ENCODE peak calls at places on chromosomes 1 and 21, in ten cellular contexts. E is neural progenitor cell; W is mammary epithelial cell; T is pancreas; O is body of pancreas; M is A549; C is CD8-positive, alpha-beta T cell; Z is stomach; U is ovary; N is heart left ventricle. B is an unnamed sample.
A peak's percentile ranks its signal among the peaks of the same experiment; 100 is the strongest.

GRCh38 chr1:7046314-7046713 is 261.1 kb downstream of the CAMTA1 start:
- DNase-seq in O (peak; percentile 41), Z (peak; percentile 30), M (no peak), W (peak; percentile 55), U (no peak), N (no peak), C (no peak), T (no peak), E (peak; percentile 81), B (no peak)

GRCh38 chr1:206705187-206705586 is 20.5 kb downstream of the MAPKAPK2 start:
- DNase-seq in W (no peak), U (no peak), O (peak; percentile 36), M (no peak), N (no peak), T (no peak), Z (no peak), C (no peak), E (peak; percentile 81), B (no peak)

GRCh38 chr1:66374561-66375111 is 159.3 kb upstream of the SGIP1 start:
- DNase-seq in Z (no peak), E (no peak), W (peak; percentile 90), T (no peak), M (no peak), O (no peak), C (no peak), N (no peak), U (no peak), B (no peak)

GRCh38 chr1:17795081-17795809 is 40.1 kb downstream of the ACTL8 start:
- DNase-seq in N (no peak), T (no peak), C (no peak), O (no peak), M (no peak), E (no peak), U (no peak), W (no peak), Z (no peak), B (no peak)

GRCh38 chr1:231106347-231106746 is 55.5 kb upstream of the TRIM67 start:
- DNase-seq in O (no peak), Z (no peak), T (no peak), E (no peak), C (no peak), N (no peak), M (no peak), W (no peak), U (no peak), B (no peak)

GRCh38 chr1:201552941-201553341 is 14.0 kb downstream of the NAV1 start:
- DNase-seq in N (no peak), U (no peak), O (no peak), C (no peak), M (no peak), W (peak; percentile 24), T (no peak), E (peak; percentile 36), Z (no peak), B (no peak)

GRCh38 chr1:26138974-26139558 is 19.8 kb upstream of the FAM110D start:
- DNase-seq in U (no peak), M (no peak), Z (no peak), T (no peak), W (no peak), C (no peak), O (no peak), N (no peak), E (no peak), B (no peak)

GRCh38 chr1:46543761-46544560 is 7.5 kb downstream of the KNCN start:
- DNase-seq in N (no peak), E (peak; percentile 54), U (no peak), W (no peak), C (no peak), Z (no peak), M (no peak), O (no peak), T (no peak), B (peak; percentile 36)

GRCh38 chr1:39288735-39289465 is 84.4 kb downstream of the MACF1 start:
- DNase-seq in Z (no peak), N (no peak), U (no peak), W (peak; percentile 47), E (no peak), C (no peak), O (no peak), T (no peak), M (no peak), B (no peak)

GRCh38 chr1:151166506-151166956 is 587 bp downstream of the SCNM1 start:
- DNase-seq in W (peak; percentile 70), C (no peak), Z (no peak), T (no peak), U (no peak), N (no peak), O (no peak), E (peak; percentile 67), M (peak; percentile 36), B (no peak)

GRCh38 chr1:44219301-44219626 is 6.0 kb downstream of the DMAP1 start:
- DNase-seq in C (no peak), T (no peak), M (no peak), W (no peak), E (no peak), U (no peak), N (no peak), O (no peak), Z (no peak), B (no peak)

GRCh38 chr1:25562101-25562927 is 18.9 kb downstream of the LDLRAP1 start:
- DNase-seq in Z (peak; percentile 62), O (peak; percentile 39), W (no peak), U (no peak), M (no peak), N (no peak), E (no peak), C (peak; percentile 90), T (no peak), B (no peak)

GRCh38 chr1:76075877-76076276 is 1.3 kb downstream of the ST6GALNAC3 start:
- DNase-seq in U (no peak), E (no peak), O (no peak), C (no peak), T (no peak), M (no peak), N (no peak), Z (no peak), W (no peak), B (no peak)

DNA sequence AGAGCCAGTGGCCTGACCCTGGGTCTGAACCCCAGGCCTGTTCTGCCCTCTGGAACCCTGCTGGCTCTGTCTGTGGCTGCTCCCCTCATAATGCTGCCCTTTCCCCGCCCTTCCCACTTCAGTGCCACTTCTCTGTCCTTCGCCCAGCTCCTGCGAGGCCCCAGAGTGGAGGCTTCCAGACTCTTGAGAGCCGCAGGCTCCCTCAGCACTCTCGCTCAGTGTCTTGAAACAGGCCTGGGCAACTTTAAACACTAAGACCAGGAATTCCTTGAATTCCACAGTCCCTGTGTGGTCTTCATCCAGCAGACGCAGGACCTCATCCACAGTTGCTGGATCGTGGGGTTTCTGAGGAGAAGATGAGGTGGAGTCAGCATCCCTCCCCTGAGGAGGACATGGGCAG is 3.5 kb downstream of the CRNN start:
- DNase-seq in E (no peak), W (no peak), T (no peak), C (no peak), Z (no peak), O (peak; percentile 9), U (no peak), M (no peak), N (no peak), B (no peak)
- H3K9me3 ChIP-seq in E (peaks cover 7% of the 10 kb centered on the region), W (no peaks in the 10 kb centered on the region), T (no peaks in the 10 kb centered on the region), C (no peaks in the 10 kb centered on the region), Z (no peaks in the 10 kb centered on the region), O (no peaks in the 10 kb centered on the region), U (no peaks in the 10 kb centered on the region), M (no peaks in the 10 kb centered on the region), N (no peaks in the 10 kb centered on the region), B (no peaks in the 10 kb centered on the region)

DNA sequence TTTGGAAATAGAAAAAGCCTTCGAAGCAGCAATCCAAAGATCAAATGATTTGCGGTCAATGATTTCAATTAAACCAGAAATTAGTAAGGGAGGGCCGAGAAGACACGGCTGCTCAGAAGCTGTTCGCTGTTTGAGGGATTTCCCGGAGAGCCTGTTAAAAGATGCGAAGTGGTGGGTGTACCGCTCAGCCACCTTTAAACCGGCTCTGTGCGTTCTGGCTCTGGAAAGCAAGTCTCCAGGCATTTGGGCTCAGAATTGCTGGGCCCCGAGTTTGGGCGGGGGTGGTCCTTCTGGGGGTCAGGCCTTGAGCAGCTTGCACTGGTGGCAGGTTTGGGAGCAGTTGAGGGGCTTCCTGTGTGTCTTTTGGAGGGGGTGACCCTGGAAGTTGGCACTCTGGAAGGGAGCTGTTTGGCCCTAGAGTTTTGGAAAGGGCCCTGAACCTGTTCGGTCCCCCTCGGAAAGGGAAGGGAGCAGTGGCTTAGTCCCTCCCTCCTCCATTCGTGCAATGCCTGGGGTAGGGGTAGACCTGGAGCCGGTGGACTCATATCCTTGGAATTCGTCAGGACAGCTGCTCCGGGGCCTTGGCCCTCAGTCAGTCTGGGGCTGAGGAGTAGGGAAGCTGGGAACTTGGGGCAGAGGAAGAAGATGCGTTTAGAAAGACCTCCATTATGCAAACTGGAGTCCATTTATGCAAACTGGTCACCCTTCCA is 3.2 kb downstream of the SIM2 start:
- DNase-seq in N (no peak), O (no peak), E (peak; percentile 47), T (no peak), Z (no peak), M (no peak), W (no peak), C (no peak), U (no peak), B (no peak)
- H3K4me3 ChIP-seq in N (no peak overlapping the region), O (no peak overlapping the region), E (peak overlapping the region; percentile 34), T (no peak overlapping the region), Z (peak overlapping the region; percentile 47), M (peak overlapping the region; percentile 61), W (no peak overlapping the region), C (no peak overlapping the region), U (no peak overlapping the region), B (no peak overlapping the region)

GRCh38 chr1:90712153-90712930 is 4.8 kb downstream of the BARHL2 start:
- DNase-seq in Z (no peak), E (peak; percentile 63), C (no peak), O (no peak), W (no peak), U (no peak), N (no peak), T (no peak), M (no peak), B (no peak)
- H3K9me3 ChIP-seq in Z (no peaks in the 10 kb centered on the region), E (no peaks in the 10 kb centered on the region), C (no peaks in the 10 kb centered on the region), O (no peaks in the 10 kb centered on the region), W (no peaks in the 10 kb centered on the region), U (no peaks in the 10 kb centered on the region), N (no peaks in the 10 kb centered on the region), T (no peaks in the 10 kb centered on the region), M (no peaks in the 10 kb centered on the region), B (no peaks in the 10 kb centered on the region)

GRCh38 chr1:34885405-34886247 is 26.1 kb upstream of the SMIM12 start:
- DNase-seq in M (no peak), E (peak; percentile 74), O (peak; percentile 45), Z (peak; percentile 57), U (no peak), T (no peak), N (peak; percentile 60), C (peak; percentile 48), W (no peak), B (no peak)
- H3K4me3 ChIP-seq in M (peak overlapping the region; percentile 45), E (peak overlapping the region; percentile 53), O (no peak overlapping the region), Z (peak overlapping the region; percentile 35), U (peak overlapping the region; percentile 18), T (no peak overlapping the region), N (no peak overlapping the region), C (peak overlapping the region; percentile 52), W (no peak overlapping the region), B (peak overlapping the region; percentile 20)

B was measured in right lobe of liver.